ENCODE peak calls at places on chromosomes 7 and 10, in five cellular contexts. N, J, O, I and Y are unnamed samples.

GRCh38 chr7:1666251-1666778 is 3.8 kb upstream of the ELFN1 start:
- DNase-seq in N (no peak), J (no peak), O (no peak), I (no peak), Y (no peak)

GRCh38 chr7:155764432-155764798 is 47.8 kb downstream of the SHH start:
- DNase-seq in N (peak; percentile 31), J (no peak), O (no peak), I (no peak), Y (no peak)

GRCh38 chr10:12484945-12485805 is 135.8 kb downstream of the CAMK1D start:
- DNase-seq in N (peak; percentile 52), J (no peak), O (no peak), I (no peak), Y (peak; percentile 46)

GRCh38 chr10:8137272-8137680 is 82.8 kb downstream of the GATA3 start:
- DNase-seq in N (peak; percentile 58), J (no peak), O (no peak), I (no peak), Y (no peak)

GRCh38 chr7:120180221-120180620 is 92.8 kb upstream of the KCND2 start:
- DNase-seq in N (no peak), J (no peak), O (no peak), I (peak; percentile 33), Y (no peak)

GRCh38 chr10:88080213-88080612 is 216.8 kb downstream of the PTEN start:
- DNase-seq in N (no peak), J (no peak), O (no peak), I (no peak), Y (no peak)

GRCh38 chr7:155602750-155603149 is 41.7 kb upstream of the RBM33 start:
- DNase-seq in N (no peak), J (no peak), O (no peak), I (no peak), Y (no peak)

GRCh38 chr7:134744569-134744968 is 34.9 kb upstream of the CALD1 start:
- DNase-seq in N (no peak), J (no peak), O (no peak), I (no peak), Y (no peak)

GRCh38 chr10:127456122-127456521 is 93.0 kb upstream of the NPS start:
- DNase-seq in N (no peak), J (peak; percentile 31), O (no peak), I (no peak), Y (no peak)

GRCh38 chr10:34024708-34025425 is 690.4 kb upstream of the NRP1 start:
- DNase-seq in N (no peak), J (no peak), O (no peak), I (no peak), Y (no peak)

GRCh38 chr7:151629873-151630272 is 110.2 kb upstream of the RHEB start:
- DNase-seq in N (no peak), J (no peak), O (no peak), I (no peak), Y (no peak)

GRCh38 chr7:7385421-7385820 is 150.3 kb downstream of the COL28A1 start:
- DNase-seq in N (no peak), J (no peak), O (no peak), I (no peak), Y (no peak)

GRCh38 chr10:114437456-114438292 is 33.4 kb upstream of the AFAP1L2 start:
- DNase-seq in N (no peak), J (no peak), O (no peak), I (no peak), Y (no peak)

GRCh38 chr10:111034598-111035310 is 42.1 kb upstream of the ADRA2A start:
- DNase-seq in N (no peak), J (no peak), O (no peak), I (no peak), Y (no peak)

GRCh38 chr7:74320645-74321178 is 31.5 kb downstream of the CLIP2 start:
- DNase-seq in N (no peak), J (no peak), O (no peak), I (no peak), Y (no peak)

GRCh38 chr7:100966542-100967291 is 2.6 kb upstream of the MUC12 start:
- DNase-seq in N (peak; percentile 8), J (no peak), O (no peak), I (no peak), Y (no peak)

GRCh38 chr10:58651040-58651439 is 138.4 kb downstream of the BICC1 start:
- DNase-seq in N (no peak), J (no peak), O (no peak), I (no peak), Y (no peak)

GRCh38 chr7:115679976-115680375 is 350.6 kb downstream of the TFEC start:
- DNase-seq in N (no peak), J (no peak), O (peak; percentile 12), I (peak; percentile 18), Y (no peak)

GRCh38 chr10:86705905-86706304 is 37.6 kb downstream of the LDB3 start:
- DNase-seq in N (no peak), J (no peak), O (no peak), I (no peak), Y (no peak)

GRCh38 chr10:101782811-101783735 is at the start of gene NPM3:
- DNase-seq in N (peak; percentile 91), J (peak; percentile 87), O (no peak), I (peak; percentile 63), Y (peak; percentile 87)

GRCh38 chr10:110648743-110649651 is 4.9 kb downstream of the RBM20 start:
- DNase-seq in N (no peak), J (no peak), O (no peak), I (no peak), Y (no peak)

GRCh38 chr10:30736685-30737232 is 107.2 kb upstream of the LYZL2 start:
- DNase-seq in N (peak; percentile 57), J (no peak), O (peak; percentile 87), I (peak; percentile 99), Y (peak; percentile 32)